ENCODE peak calls at places on chromosome 19, in five cellular contexts. R is HS-5; D is activated CD4-positive, alpha-beta T cell treated with anti-CD3 and anti-CD28 coated beads, Interleukin-2, amount 10 ng/mL, durations not matched to agents 7 days and 5 days; S is Calu3; G is AG04450. B is an unnamed sample.

GRCh38 chr19:38303517-38304351 is at the start of gene C19orf33:
- DNase-seq in R (no peak), D (no peak), S (peak; percentile 95), G (no peak), B (peak; percentile 91)

GRCh38 chr19:1051791-1052190 is 11.9 kb downstream of the ABCA7 start:
- DNase-seq in R (no peak), D (no peak), S (no peak), G (no peak), B (no peak)

GRCh38 chr19:55206664-55207500 is 2.4 kb downstream of the PTPRH start:
- DNase-seq in R (peak; percentile 82), D (peak; percentile 13), S (peak; percentile 97), G (peak; percentile 59), B (peak; percentile 59)

GRCh38 chr19:2173841-2174577 is 10.3 kb downstream of the DOT1L start:
- DNase-seq in R (no peak), D (no peak), S (no peak), G (no peak), B (no peak)

GRCh38 chr19:23817519-23817918 is 58.8 kb upstream of the ZNF681 start:
- DNase-seq in R (no peak), D (peak; percentile 56), S (no peak), G (no peak), B (no peak)

GRCh38 chr19:800360-801029 is 3.2 kb downstream of the PTBP1 start:
- DNase-seq in R (no peak), D (no peak), S (peak; percentile 36), G (no peak), B (no peak)

GRCh38 chr19:51219307-51219706 is 5.6 kb upstream of the CD33 start:
- DNase-seq in R (no peak), D (no peak), S (no peak), G (no peak), B (no peak)

GRCh38 chr19:16799740-16800139 is 29.5 kb upstream of the SIN3B start:
- DNase-seq in R (no peak), D (no peak), S (no peak), G (no peak), B (no peak)

GRCh38 chr19:30679286-30679685 is 307.1 kb downstream of the ZNF536 start:
- DNase-seq in R (no peak), D (no peak), S (no peak), G (no peak), B (no peak)

GRCh38 chr19:372306-372890 is 27.8 kb upstream of the MIER2 start:
- DNase-seq in R (no peak), D (no peak), S (no peak), G (peak; percentile 60), B (no peak)

GRCh38 chr19:56383826-56384605 is 9.3 kb downstream of the ZNF582 start:
- DNase-seq in R (no peak), D (no peak), S (no peak), G (no peak), B (peak; percentile 71)

GRCh38 chr19:22545751-22546150 is 88.4 kb upstream of the ZNF492 start:
- DNase-seq in R (no peak), D (peak; percentile 28), S (no peak), G (no peak), B (no peak)

GRCh38 chr19:15210323-15210774 is 9.6 kb upstream of the NOTCH3 start:
- DNase-seq in R (peak; percentile 56), D (no peak), S (peak; percentile 32), G (no peak), B (no peak)

GRCh38 chr19:4369109-4369887 is 25.9 kb downstream of the MPND start:
- DNase-seq in R (no peak), D (peak; percentile 92), S (peak; percentile 38), G (no peak), B (peak; percentile 66)

GRCh38 chr19:56639217-56639616 is 3.7 kb upstream of the SMIM17 start:
- DNase-seq in R (no peak), D (peak; percentile 21), S (no peak), G (no peak), B (no peak)

GRCh38 chr19:17311455-17312248 is 2.3 kb downstream of the DDA1 start:
- DNase-seq in R (no peak), D (no peak), S (peak; percentile 67), G (no peak), B (no peak)

GRCh38 chr19:3178973-3179738 is 587 bp downstream of the S1PR4 start:
- DNase-seq in R (no peak), D (no peak), S (no peak), G (no peak), B (no peak)

GRCh38 chr19:48617146-48617937 is 1.6 kb downstream of the RPL18 start:
- DNase-seq in R (no peak), D (no peak), S (no peak), G (no peak), B (no peak)

GRCh38 chr19:1416014-1416841 is 8.8 kb downstream of the DAZAP1 start:
- DNase-seq in R (no peak), D (no peak), S (no peak), G (no peak), B (no peak)

GRCh38 chr19:17091758-17092333 is 16.3 kb downstream of the MYO9B start:
- DNase-seq in R (no peak), D (peak; percentile 23), S (no peak), G (no peak), B (no peak)

GRCh38 chr19:13026478-13026999 is 31.3 kb downstream of the NFIX start:
- DNase-seq in R (no peak), D (no peak), S (peak; percentile 45), G (no peak), B (no peak)

GRCh38 chr19:7779631-7780486 is 16.8 kb downstream of the CLEC4M start:
- DNase-seq in R (no peak), D (no peak), S (no peak), G (no peak), B (no peak)

B was measured in keratinocyte.